ENCODE peak calls at places on chromosome 2, in nine cellular contexts. A, H, N, O, P, T, Q, J and U are unnamed samples.

GRCh38 chr2:10720983-10721343 is 467 bp upstream of the ATP6V1C2 start:
- DNase-seq in A (no peak), H (no peak), N (no peak), O (no peak), P (no peak), T (no peak), Q (peak; percentile 59), J (no peak), U (no peak)

GRCh38 chr2:168722592-168722991 is 79.8 kb upstream of the NOSTRIN start:
- DNase-seq in A (peak; percentile 39), H (no peak), N (peak; percentile 44), O (no peak), P (no peak), T (no peak), Q (no peak), J (no peak), U (no peak)

GRCh38 chr2:86275962-86276361 is 61.5 kb downstream of the REEP1 start:
- DNase-seq in A (no peak), H (no peak), N (no peak), O (no peak), P (no peak), T (no peak), Q (no peak), J (no peak), U (no peak)

GRCh38 chr2:227615906-227616305 is 1.3 kb upstream of the SCYGR3 start:
- DNase-seq in A (no peak), H (no peak), N (no peak), O (no peak), P (no peak), T (no peak), Q (no peak), J (no peak), U (no peak)

GRCh38 chr2:207202645-207203044 is 36.9 kb upstream of the KLF7 start:
- DNase-seq in A (peak; percentile 54), H (no peak), N (peak; percentile 63), O (no peak), P (no peak), T (no peak), Q (no peak), J (no peak), U (no peak)

GRCh38 chr2:189115126-189115525 is 64.4 kb downstream of the COL5A2 start:
- DNase-seq in A (peak; percentile 69), H (no peak), N (no peak), O (no peak), P (no peak), T (no peak), Q (no peak), J (no peak), U (no peak)

GRCh38 chr2:197453123-197453913 is at the start of gene COQ10B:
- DNase-seq in A (peak; percentile 100), H (peak; percentile 97), N (peak; percentile 99), O (peak; percentile 100), P (peak; percentile 93), T (peak; percentile 99), Q (peak; percentile 99), J (peak; percentile 99), U (peak; percentile 99)

GRCh38 chr2:174342600-174343342 is 8.0 kb downstream of the SP9 start:
- DNase-seq in A (no peak), H (no peak), N (no peak), O (no peak), P (no peak), T (no peak), Q (no peak), J (no peak), U (no peak)

GRCh38 chr2:191245869-191246531 is 796 bp downstream of the MYO1B start:
- DNase-seq in A (peak; percentile 67), H (peak; percentile 51), N (peak; percentile 77), O (peak; percentile 75), P (peak; percentile 61), T (peak; percentile 38), Q (peak; percentile 83), J (peak; percentile 74), U (peak; percentile 93)

GRCh38 chr2:121605820-121606733 is 43.2 kb downstream of the CLASP1 start:
- DNase-seq in A (no peak), H (no peak), N (no peak), O (no peak), P (no peak), T (no peak), Q (no peak), J (no peak), U (peak; percentile 68)

GRCh38 chr2:70570041-70570661 is 16.5 kb upstream of the TGFA start:
- DNase-seq in A (no peak), H (no peak), N (peak; percentile 96), O (no peak), P (peak; percentile 71), T (peak; percentile 89), Q (no peak), J (no peak), U (no peak)

GRCh38 chr2:134917958-134918517 is 584 bp upstream of the CCNT2 start:
- DNase-seq in A (no peak), H (peak; percentile 91), N (no peak), O (no peak), P (no peak), T (peak; percentile 90), Q (peak; percentile 92), J (no peak), U (no peak)

GRCh38 chr2:23760746-23761145 is 166.2 kb downstream of the ATAD2B start:
- DNase-seq in A (peak; percentile 90), H (no peak), N (no peak), O (no peak), P (peak; percentile 10), T (no peak), Q (no peak), J (no peak), U (no peak)

GRCh38 chr2:109711230-109712125 is 82.6 kb upstream of the RGPD5 start:
- DNase-seq in A (no peak), H (no peak), N (no peak), O (peak; percentile 48), P (no peak), T (no peak), Q (no peak), J (no peak), U (no peak)

GRCh38 chr2:44680983-44681481 is 260.5 kb upstream of the SIX3 start:
- DNase-seq in A (peak; percentile 62), H (no peak), N (no peak), O (no peak), P (no peak), T (no peak), Q (no peak), J (no peak), U (peak; percentile 58)

GRCh38 chr2:149170156-149170555 is 131.7 kb downstream of the LYPD6B start:
- DNase-seq in A (no peak), H (no peak), N (no peak), O (no peak), P (no peak), T (no peak), Q (no peak), J (no peak), U (no peak)

GRCh38 chr2:118242216-118242615 is 153.9 kb downstream of the INSIG2 start:
- DNase-seq in A (no peak), H (no peak), N (peak; percentile 65), O (no peak), P (no peak), T (no peak), Q (no peak), J (no peak), U (no peak)

GRCh38 chr2:56168163-56168562 is 15.6 kb upstream of the CCDC85A start:
- DNase-seq in A (no peak), H (no peak), N (peak; percentile 8), O (no peak), P (no peak), T (no peak), Q (no peak), J (no peak), U (no peak)

GRCh38 chr2:236179653-236180500 is 11.7 kb upstream of the GBX2 start:
- DNase-seq in A (peak; percentile 13), H (no peak), N (peak; percentile 49), O (no peak), P (peak; percentile 36), T (no peak), Q (no peak), J (no peak), U (no peak)
- H3K4me3 ChIP-seq in A (peak overlapping the region; percentile 6), H (no peak overlapping the region), N (peak overlapping the region; percentile 31), O (peak overlapping the region; percentile 21), P (peak overlapping the region; percentile 70), T (no peak overlapping the region), Q (no peak overlapping the region), J (no peak overlapping the region), U (no peak overlapping the region)

GRCh38 chr2:65514555-65515195 is 82.3 kb upstream of the SPRED2 start:
- DNase-seq in A (no peak), H (no peak), N (peak; percentile 38), O (no peak), P (no peak), T (no peak), Q (no peak), J (no peak), U (no peak)
- TF ChIP-seq CTCF in A (no peak), H (no peak), N (no peak), O (no peak), P (no peak), T (no peak), Q (no peak), J (no peak), U (no peak)

GRCh38 chr2:152499921-152500320 is 164.9 kb downstream of the FMNL2 start:
- DNase-seq in A (peak; percentile 80), H (no peak), N (no peak), O (no peak), P (no peak), T (no peak), Q (no peak), J (no peak), U (no peak)
- H3K4me1 ChIP-seq in A (peaks cover 5% of the 10 kb centered on the region), H (no peaks in the 10 kb centered on the region), N (peaks cover 11% of the 10 kb centered on the region), O (peaks cover 47% of the 10 kb centered on the region), P (peaks cover 61% of the 10 kb centered on the region), T (no peaks in the 10 kb centered on the region), Q (no peaks in the 10 kb centered on the region), J (peaks cover 8% of the 10 kb centered on the region), U (no peaks in the 10 kb centered on the region)

GRCh38 chr2:25981596-25982272 is 563 bp downstream of the KIF3C start:
- DNase-seq in A (peak; percentile 15), H (no peak), N (no peak), O (no peak), P (no peak), T (no peak), Q (no peak), J (no peak), U (no peak)

GRCh38 chr2:25980076-25980887 is 2.0 kb downstream of the KIF3C start:
- DNase-seq in A (no peak), H (no peak), N (no peak), O (no peak), P (no peak), T (no peak), Q (no peak), J (no peak), U (no peak)

GRCh38 chr2:25982273-25982967 is at the start of gene KIF3C:
- DNase-seq in A (peak; percentile 52), H (peak; percentile 84), N (peak; percentile 70), O (peak; percentile 72), P (peak; percentile 82), T (peak; percentile 60), Q (peak; percentile 72), J (peak; percentile 61), U (peak; percentile 82)

GRCh38 chr2:25979006-25979405 is 3.3 kb downstream of the KIF3C start:
- DNase-seq in A (no peak), H (no peak), N (no peak), O (no peak), P (no peak), T (no peak), Q (no peak), J (no peak), U (no peak)

DNA sequence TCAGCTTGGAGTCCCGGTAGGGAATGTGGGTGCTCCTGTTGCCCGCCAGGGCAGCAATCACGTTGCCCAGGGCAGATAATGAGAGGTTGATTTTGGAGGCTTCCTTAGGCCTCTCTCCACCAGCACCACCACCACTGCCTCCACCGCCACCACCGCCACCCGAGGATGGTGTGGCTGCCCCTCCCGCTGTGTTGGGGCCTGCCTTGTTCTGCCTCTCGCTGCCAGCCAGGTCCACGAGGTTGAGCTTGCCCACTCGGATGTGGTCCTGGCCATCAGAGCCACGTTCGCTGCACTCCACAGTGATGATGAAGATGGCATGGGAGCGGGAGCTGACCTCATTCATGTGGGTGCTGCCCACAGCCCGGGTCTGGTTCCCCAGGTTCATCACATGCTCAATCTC is 1.3 kb downstream of the KIF3C start:
- DNase-seq in A (no peak), H (no peak), N (no peak), O (no peak), P (no peak), T (no peak), Q (no peak), J (no peak), U (no peak)
- H3K4me3 ChIP-seq in A (peak overlapping the region; percentile 74), H (no peak overlapping the region), N (no peak overlapping the region), O (no peak overlapping the region), P (peak overlapping the region; percentile 79), T (no peak overlapping the region), Q (no peak overlapping the region), J (no peak overlapping the region), U (no peak overlapping the region)